ENCODE peak calls at places on chromosomes 3 and 15, in four cellular contexts. T is kidney glomerular epithelial cell, A is hippocampal formation, M is AG08396. B is an unnamed sample.

GRCh38 chr15:93314245-93314644 is 225.2 kb upstream of the RGMA start:
- DNase-seq in T (no peak), A (no peak), M (no peak), B (no peak)

GRCh38 chr15:25173241-25174028 is 218.6 kb downstream of the SNRPN start:
- DNase-seq in T (no peak), M (no peak), A (no peak), B (no peak)

GRCh38 chr15:62909257-62909656 is 133.3 kb upstream of the TPM1 start:
- DNase-seq in T (no peak), A (no peak), M (no peak), B (no peak)

GRCh38 chr3:44031387-44032380 is 210.0 kb upstream of the TOPAZ1 start:
- DNase-seq in A (no peak), T (no peak), M (no peak), B (no peak)

GRCh38 chr15:48005921-48006541 is 114.8 kb upstream of the SLC24A5 start:
- DNase-seq in T (peak; percentile 72), M (no peak), A (no peak), B (no peak)

GRCh38 chr3:10408680-10409079 is 87.8 kb upstream of the SEC13 start:
- DNase-seq in M (peak; percentile 36), T (no peak), A (no peak), B (no peak)

GRCh38 chr3:173465898-173466678 is 68.5 kb downstream of the NLGN1 start:
- DNase-seq in A (no peak), T (no peak), M (no peak), B (peak; percentile 13)

GRCh38 chr15:77581896-77582569 is 50.7 kb downstream of the LINGO1 start:
- DNase-seq in A (no peak), T (no peak), M (no peak), B (no peak)

GRCh38 chr3:12695112-12695511 is 31.2 kb upstream of the RAF1 start:
- DNase-seq in M (no peak), A (no peak), T (no peak), B (no peak)

GRCh38 chr15:52658955-52659354 is 20.2 kb downstream of the ATOSA start:
- DNase-seq in T (no peak), M (no peak), A (no peak), B (no peak)

GRCh38 chr3:16290827-16291196 is 25.8 kb downstream of the OXNAD1 start:
- DNase-seq in A (no peak), M (no peak), T (no peak), B (no peak)

GRCh38 chr3:178117641-178118040 is 418.6 kb upstream of the KCNMB2 start:
- DNase-seq in T (no peak), A (no peak), M (no peak), B (no peak)

B was measured in NCI-H526.